ENCODE peak calls at places on chromosomes 3 and 15, in five cellular contexts. One of them, this sample, is unnamed.

GRCh38 chr3:194098036-194098871 is 37.7 kb upstream of the HES1 start:
- DNase-seq in iris pigment epithelial cell: no peak
- DNase-seq in hypothalamus: no peak
- DNase-seq in nucleus accumbens: no peak
- DNase-seq in AG10803: no peak
- DNase-seq in this sample: peak

GRCh38 chr3:84547971-84548970 is 410.5 kb upstream of the CADM2 start:
- DNase-seq in iris pigment epithelial cell: peak
- DNase-seq in hypothalamus: no peak
- DNase-seq in nucleus accumbens: peak
- DNase-seq in AG10803: peak
- DNase-seq in this sample: peak

GRCh38 chr15:85543741-85544155 is 163.3 kb downstream of the AKAP13 start:
- DNase-seq in iris pigment epithelial cell: no peak
- DNase-seq in hypothalamus: no peak
- DNase-seq in nucleus accumbens: peak
- DNase-seq in AG10803: no peak
- DNase-seq in this sample: peak

GRCh38 chr15:73870700-73871408 is 2.5 kb upstream of the TBC1D21 start:
- DNase-seq in iris pigment epithelial cell: peak
- DNase-seq in hypothalamus: no peak
- DNase-seq in nucleus accumbens: no peak
- DNase-seq in AG10803: no peak
- DNase-seq in this sample: peak

GRCh38 chr15:66786708-66787471 is 84.9 kb downstream of the SMAD6 start:
- DNase-seq in iris pigment epithelial cell: no peak
- DNase-seq in hypothalamus: no peak
- DNase-seq in nucleus accumbens: no peak
- DNase-seq in AG10803: no peak
- DNase-seq in this sample: no peak

GRCh38 chr3:188905991-188906635 is 265.7 kb upstream of the TPRG1 start:
- DNase-seq in iris pigment epithelial cell: no peak
- DNase-seq in hypothalamus: no peak
- DNase-seq in nucleus accumbens: peak
- DNase-seq in AG10803: no peak
- DNase-seq in this sample: peak

GRCh38 chr3:168722091-168722490 is 626.4 kb upstream of the GOLIM4 start:
- DNase-seq in iris pigment epithelial cell: peak
- DNase-seq in hypothalamus: no peak
- DNase-seq in nucleus accumbens: no peak
- DNase-seq in AG10803: peak
- DNase-seq in this sample: peak

GRCh38 chr3:90092994-90093393 is 985.6 kb downstream of the EPHA3 start:
- DNase-seq in iris pigment epithelial cell: peak
- DNase-seq in hypothalamus: no peak
- DNase-seq in nucleus accumbens: no peak
- DNase-seq in AG10803: peak
- DNase-seq in this sample: peak

GRCh38 chr3:127458698-127459097 is 131.8 kb downstream of the TPRA1 start:
- DNase-seq in iris pigment epithelial cell: no peak
- DNase-seq in hypothalamus: no peak
- DNase-seq in nucleus accumbens: no peak
- DNase-seq in AG10803: no peak
- DNase-seq in this sample: peak

GRCh38 chr15:85625856-85626255 is 168.9 kb downstream of the KLHL25 start:
- DNase-seq in iris pigment epithelial cell: peak
- DNase-seq in hypothalamus: no peak
- DNase-seq in nucleus accumbens: no peak
- DNase-seq in AG10803: peak
- DNase-seq in this sample: no peak

GRCh38 chr3:66998899-66999235 is 760 bp downstream of the KBTBD8 start:
- DNase-seq in iris pigment epithelial cell: no peak
- DNase-seq in hypothalamus: peak
- DNase-seq in nucleus accumbens: no peak
- DNase-seq in AG10803: peak
- DNase-seq in this sample: no peak

GRCh38 chr15:62698646-62699045 is 343.9 kb upstream of the TPM1 start:
- DNase-seq in iris pigment epithelial cell: no peak
- DNase-seq in hypothalamus: no peak
- DNase-seq in nucleus accumbens: no peak
- DNase-seq in AG10803: no peak
- DNase-seq in this sample: no peak

GRCh38 chr3:123656241-123656640 is 71.4 kb upstream of the HACD2 start:
- DNase-seq in iris pigment epithelial cell: no peak
- DNase-seq in hypothalamus: no peak
- DNase-seq in nucleus accumbens: no peak
- DNase-seq in AG10803: no peak
- DNase-seq in this sample: no peak

GRCh38 chr3:108479212-108479611 is 31.2 kb downstream of the MYH15 start:
- DNase-seq in iris pigment epithelial cell: no peak
- DNase-seq in hypothalamus: no peak
- DNase-seq in nucleus accumbens: no peak
- DNase-seq in AG10803: no peak
- DNase-seq in this sample: no peak

GRCh38 chr15:96593735-96594134 is 263.2 kb downstream of the NR2F2 start:
- DNase-seq in iris pigment epithelial cell: no peak
- DNase-seq in hypothalamus: no peak
- DNase-seq in nucleus accumbens: no peak
- DNase-seq in AG10803: no peak
- DNase-seq in this sample: no peak

GRCh38 chr15:101068961-101069734 is 150.0 kb downstream of the LRRK1 start:
- DNase-seq in iris pigment epithelial cell: peak
- DNase-seq in hypothalamus: no peak
- DNase-seq in nucleus accumbens: no peak
- DNase-seq in AG10803: peak
- DNase-seq in this sample: no peak

GRCh38 chr3:188962253-188963247 is 209.2 kb upstream of the TPRG1 start:
- DNase-seq in iris pigment epithelial cell: no peak
- DNase-seq in hypothalamus: no peak
- DNase-seq in nucleus accumbens: no peak
- DNase-seq in AG10803: no peak
- DNase-seq in this sample: no peak

GRCh38 chr3:112364291-112364690 is 31.3 kb downstream of the CD200 start:
- DNase-seq in iris pigment epithelial cell: no peak
- DNase-seq in hypothalamus: no peak
- DNase-seq in nucleus accumbens: no peak
- DNase-seq in AG10803: no peak
- DNase-seq in this sample: no peak

GRCh38 chr15:76196286-76196948 is 114.9 kb downstream of the ETFA start:
- DNase-seq in iris pigment epithelial cell: peak
- DNase-seq in hypothalamus: no peak
- DNase-seq in nucleus accumbens: peak
- DNase-seq in AG10803: peak
- DNase-seq in this sample: peak

GRCh38 chr3:50242371-50242770 is 6.4 kb downstream of the GNAI2 start:
- DNase-seq in iris pigment epithelial cell: no peak
- DNase-seq in hypothalamus: no peak
- DNase-seq in nucleus accumbens: no peak
- DNase-seq in AG10803: no peak
- DNase-seq in this sample: no peak

GRCh38 chr3:192237992-192238608 is 489.2 kb downstream of the FGF12 start:
- DNase-seq in iris pigment epithelial cell: no peak
- DNase-seq in hypothalamus: no peak
- DNase-seq in nucleus accumbens: no peak
- DNase-seq in AG10803: no peak
- DNase-seq in this sample: no peak